ENCODE peak calls at places on chromosomes 7 and 10, in six cellular contexts. V, Y, P, U, O and S are unnamed samples.

GRCh38 chr7:115851291-115851690 is 179.3 kb downstream of the TFEC start:
- DNase-seq in V (no peak), Y (no peak), P (peak), U (peak), O (no peak), S (no peak)

GRCh38 chr7:81584667-81585066 is 185.2 kb downstream of the HGF start:
- DNase-seq in V (no peak), Y (no peak), P (no peak), U (no peak), O (no peak), S (no peak)

GRCh38 chr10:29734640-29734979 is 99.8 kb upstream of the SVIL start:
- DNase-seq in V (no peak), Y (no peak), P (peak), U (no peak), O (no peak), S (peak)

GRCh38 chr7:26626687-26627086 is 237.7 kb downstream of the SKAP2 start:
- DNase-seq in V (no peak), Y (no peak), P (no peak), U (no peak), O (no peak), S (no peak)

GRCh38 chr10:132158810-132159209 is 27.9 kb upstream of the DPYSL4 start:
- DNase-seq in V (no peak), Y (no peak), P (no peak), U (no peak), O (no peak), S (no peak)

GRCh38 chr7:98641646-98642489 is 24.8 kb downstream of the NPTX2 start:
- DNase-seq in V (peak), Y (no peak), P (no peak), U (no peak), O (no peak), S (no peak)

GRCh38 chr7:136667584-136667983 is 200.9 kb upstream of the CHRM2 start:
- DNase-seq in V (no peak), Y (no peak), P (no peak), U (no peak), O (no peak), S (no peak)

GRCh38 chr10:26211781-26212444 is 4.7 kb upstream of the GAD2 start:
- DNase-seq in V (no peak), Y (no peak), P (no peak), U (no peak), O (no peak), S (no peak)

GRCh38 chr7:37354661-37355131 is 94.0 kb downstream of the ELMO1 start:
- DNase-seq in V (peak), Y (peak), P (peak), U (no peak), O (no peak), S (peak)

GRCh38 chr10:77507313-77507712 is 130.3 kb downstream of the KCNMA1 start:
- DNase-seq in V (peak), Y (no peak), P (no peak), U (no peak), O (no peak), S (no peak)

GRCh38 chr10:59807629-59808620 is 54.7 kb upstream of the MRLN start:
- DNase-seq in V (peak), Y (no peak), P (no peak), U (no peak), O (no peak), S (no peak)

GRCh38 chr7:65265959-65266519 is 107.6 kb upstream of the ZNF92 start:
- DNase-seq in V (no peak), Y (no peak), P (no peak), U (no peak), O (no peak), S (no peak)

GRCh38 chr10:84429926-84430520 is 101.6 kb downstream of the CCSER2 start:
- DNase-seq in V (peak), Y (peak), P (peak), U (peak), O (peak), S (no peak)

GRCh38 chr7:16881809-16882208 is at the start of gene AGR3:
- DNase-seq in V (no peak), Y (no peak), P (peak), U (peak), O (no peak), S (no peak)

GRCh38 chr7:86152926-86153325 is 490.8 kb upstream of the GRM3 start:
- DNase-seq in V (no peak), Y (no peak), P (no peak), U (no peak), O (no peak), S (no peak)

GRCh38 chr7:44294325-44295069 is 30.9 kb downstream of the CAMK2B start:
- DNase-seq in V (no peak), Y (no peak), P (no peak), U (no peak), O (no peak), S (no peak)

GRCh38 chr7:110177463-110177862 is 913.5 kb upstream of the LRRN3 start:
- DNase-seq in V (no peak), Y (no peak), P (no peak), U (no peak), O (no peak), S (no peak)

GRCh38 chr10:63467833-63468232 is 2.1 kb upstream of the JMJD1C start:
- DNase-seq in V (no peak), Y (no peak), P (no peak), U (no peak), O (no peak), S (no peak)

GRCh38 chr10:31721166-31721565 is 207.5 kb downstream of the ARHGAP12 start:
- DNase-seq in V (no peak), Y (no peak), P (no peak), U (no peak), O (no peak), S (no peak)

GRCh38 chr10:5565671-5566581 is 41.2 kb downstream of the CALML3 start:
- DNase-seq in V (peak), Y (peak), P (no peak), U (no peak), O (no peak), S (peak)

GRCh38 chr7:139683137-139683871 is 94.5 kb downstream of the HIPK2 start:
- DNase-seq in V (no peak), Y (no peak), P (no peak), U (no peak), O (no peak), S (no peak)

GRCh38 chr7:157903715-157904114 is 566.9 kb downstream of the DNAJB6 start:
- DNase-seq in V (peak), Y (no peak), P (no peak), U (no peak), O (no peak), S (no peak)

GRCh38 chr10:105352827-105353226 is 711.7 kb downstream of the SORCS3 start:
- DNase-seq in V (no peak), Y (no peak), P (no peak), U (no peak), O (no peak), S (no peak)

GRCh38 chr7:92831716-92832622 is 4.4 kb downstream of the CDK6 start:
- DNase-seq in V (no peak), Y (no peak), P (peak), U (no peak), O (no peak), S (no peak)

GRCh38 chr10:132281915-132282666 is 25.7 kb downstream of the STK32C start:
- DNase-seq in V (no peak), Y (no peak), P (no peak), U (no peak), O (no peak), S (no peak)

GRCh38 chr7:158028971-158029370 is 558.7 kb downstream of the PTPRN2 start:
- DNase-seq in V (peak), Y (no peak), P (no peak), U (no peak), O (no peak), S (no peak)

GRCh38 chr10:79273603-79274002 is 73.7 kb upstream of the PPIF start:
- DNase-seq in V (no peak), Y (peak), P (no peak), U (no peak), O (no peak), S (peak)

GRCh38 chr10:86205761-86206145 is 160.8 kb downstream of the GRID1 start:
- DNase-seq in V (no peak), Y (no peak), P (no peak), U (no peak), O (no peak), S (no peak)

GRCh38 chr10:123795846-123796590 is 95.6 kb downstream of the CPXM2 start:
- DNase-seq in V (no peak), Y (no peak), P (no peak), U (no peak), O (no peak), S (no peak)

GRCh38 chr7:129607471-129608120 is 3.9 kb upstream of the NRF1 start:
- DNase-seq in V (no peak), Y (no peak), P (peak), U (peak), O (no peak), S (no peak)

GRCh38 chr10:75283150-75284096 is 47.7 kb upstream of the COMTD1 start:
- DNase-seq in V (no peak), Y (peak), P (no peak), U (peak), O (no peak), S (peak)

GRCh38 chr10:99329891-99330674 is 927 bp downstream of the CNNM1 start:
- DNase-seq in V (no peak), Y (peak), P (peak), U (peak), O (no peak), S (no peak)

GRCh38 chr10:3873728-3874461 is 88.9 kb upstream of the KLF6 start:
- DNase-seq in V (no peak), Y (no peak), P (peak), U (peak), O (no peak), S (no peak)

GRCh38 chr10:27504897-27505457 is 873 bp downstream of the RAB18 start:
- DNase-seq in V (no peak), Y (no peak), P (peak), U (no peak), O (no peak), S (no peak)

GRCh38 chr7:102874966-102875365 is 37.8 kb upstream of the LRRC17 start:
- DNase-seq in V (no peak), Y (no peak), P (no peak), U (no peak), O (no peak), S (no peak)

GRCh38 chr7:100467638-100468373 is 3.7 kb upstream of the SPACDR start:
- DNase-seq in V (no peak), Y (no peak), P (no peak), U (no peak), O (no peak), S (no peak)

GRCh38 chr7:1062296-1063294 is 18.2 kb downstream of the GPR146 start:
- DNase-seq in V (no peak), Y (no peak), P (no peak), U (no peak), O (peak), S (no peak)

GRCh38 chr10:106577266-106577665 is 587.2 kb downstream of the SORCS1 start:
- DNase-seq in V (no peak), Y (no peak), P (no peak), U (no peak), O (no peak), S (no peak)

GRCh38 chr7:92156976-92157375 is 22.0 kb downstream of the LRRD1 start:
- DNase-seq in V (no peak), Y (no peak), P (no peak), U (no peak), O (no peak), S (no peak)